ENCODE peak calls at places on chromosomes 2 and 18, in five cellular contexts. Q is CD8-positive, alpha-beta T cell; T is NCI-H524 treated with DMSO at 0.1 percent for 48 hours; Y is T follicular helper cell; V is heart left ventricle. W is an unnamed sample.

GRCh38 chr2:222468338-222468737 is 44.0 kb downstream of the SGPP2 start:
- DNase-seq in Q (no peak), T (no peak), Y (no peak), V (peak; percentile 54), W (peak; percentile 91)

GRCh38 chr18:13465476-13465875 is 246.9 kb downstream of the LDLRAD4 start:
- DNase-seq in Q (no peak), T (no peak), Y (no peak), V (no peak), W (no peak)

GRCh38 chr18:57627488-57627887 is 5.9 kb upstream of the NARS1 start:
- DNase-seq in Q (no peak), T (peak; percentile 11), Y (no peak), V (no peak), W (no peak)

GRCh38 chr18:24553886-24554285 is 93.4 kb downstream of the HRH4 start:
- DNase-seq in Q (no peak), T (no peak), Y (no peak), V (no peak), W (no peak)

GRCh38 chr2:11865820-11866219 is 119.4 kb downstream of the LPIN1 start:
- DNase-seq in Q (no peak), T (no peak), Y (no peak), V (no peak), W (no peak)

GRCh38 chr2:237695201-237695780 is 67.9 kb downstream of the LRRFIP1 start:
- DNase-seq in Q (no peak), T (no peak), Y (no peak), V (peak; percentile 14), W (no peak)

GRCh38 chr2:33526132-33526531 is 49.7 kb downstream of the RASGRP3 start:
- DNase-seq in Q (no peak), T (no peak), Y (no peak), V (no peak), W (no peak)

GRCh38 chr2:60553992-60554648 is 666 bp upstream of the BCL11A start:
- DNase-seq in Q (no peak), T (no peak), Y (no peak), V (no peak), W (no peak)

GRCh38 chr18:67001052-67001451 is 397.2 kb upstream of the CDH19 start:
- DNase-seq in Q (no peak), T (no peak), Y (no peak), V (no peak), W (no peak)

GRCh38 chr2:171260471-171261424 is 100.1 kb upstream of the TLK1 start:
- DNase-seq in Q (no peak), T (no peak), Y (no peak), V (no peak), W (no peak)

GRCh38 chr2:188079176-188079575 is 212.5 kb upstream of the GULP1 start:
- DNase-seq in Q (no peak), T (no peak), Y (no peak), V (no peak), W (no peak)